ENCODE peak calls at places on chromosomes 7 and 10, in four cellular contexts. Q, L, V and S are unnamed samples.

GRCh38 chr7:149558149-149558861 is 60.7 kb upstream of the ZNF746 start:
- DNase-seq in Q (no peak), L (no peak), V (no peak), S (no peak)

GRCh38 chr10:38025283-38025682 is 14.8 kb downstream of the ZNF33A start:
- DNase-seq in Q (no peak), L (peak), V (no peak), S (no peak)

GRCh38 chr7:12584940-12585339 is 14.4 kb downstream of the SCIN start:
- DNase-seq in Q (no peak), L (no peak), V (peak), S (no peak)

GRCh38 chr7:149883452-149883861 is 9.7 kb downstream of the ATP6V0E2 start:
- DNase-seq in Q (peak), L (no peak), V (no peak), S (peak)

GRCh38 chr10:114525368-114525949 is 121.2 kb upstream of the AFAP1L2 start:
- DNase-seq in Q (no peak), L (no peak), V (no peak), S (no peak)

GRCh38 chr10:17819836-17820235 is 10.7 kb downstream of the MRC1 start:
- DNase-seq in Q (no peak), L (no peak), V (no peak), S (no peak)

GRCh38 chr10:30742471-30742870 is 112.9 kb upstream of the LYZL2 start:
- DNase-seq in Q (no peak), L (no peak), V (peak), S (no peak)

GRCh38 chr7:135670179-135670578 is 7.9 kb downstream of the STMP1 start:
- DNase-seq in Q (no peak), L (no peak), V (no peak), S (no peak)

GRCh38 chr7:116582806-116583444 is 58.1 kb downstream of the CAV1 start:
- DNase-seq in Q (no peak), L (no peak), V (no peak), S (no peak)

GRCh38 chr7:88219781-88220747 is at the start of gene SRI:
- DNase-seq in Q (peak), L (peak), V (peak), S (peak)

GRCh38 chr7:138891446-138891810 is 89.8 kb downstream of the KIAA1549 start:
- DNase-seq in Q (no peak), L (no peak), V (no peak), S (no peak)

GRCh38 chr7:123741940-123742339 is 6.9 kb downstream of the WASL start:
- DNase-seq in Q (no peak), L (no peak), V (no peak), S (no peak)

GRCh38 chr7:66380285-66380888 is 175.3 kb downstream of the TPST1 start:
- DNase-seq in Q (no peak), L (no peak), V (no peak), S (no peak)

GRCh38 chr10:6757119-6757518 is 177.0 kb upstream of the PRKCQ start:
- DNase-seq in Q (no peak), L (no peak), V (no peak), S (no peak)

GRCh38 chr10:125152646-125153368 is 7.6 kb downstream of the CTBP2 start:
- DNase-seq in Q (no peak), L (no peak), V (no peak), S (no peak)

GRCh38 chr10:116247701-116248100 is 25.3 kb downstream of the GFRA1 start:
- DNase-seq in Q (no peak), L (no peak), V (no peak), S (no peak)

GRCh38 chr10:123017421-123018165 is 8.8 kb downstream of the ACADSB start:
- DNase-seq in Q (no peak), L (no peak), V (no peak), S (no peak)

GRCh38 chr10:86368987-86369386 is 2.4 kb upstream of the GRID1 start:
- DNase-seq in Q (no peak), L (no peak), V (no peak), S (no peak)

GRCh38 chr10:52785418-52785817 is 12.8 kb upstream of the MBL2 start:
- DNase-seq in Q (no peak), L (no peak), V (no peak), S (no peak)

GRCh38 chr10:10849306-10849705 is 168.4 kb upstream of the CELF2 start:
- DNase-seq in Q (no peak), L (no peak), V (no peak), S (no peak)

GRCh38 chr7:25389489-25390106 is 161.3 kb upstream of the NPVF start:
- DNase-seq in Q (peak), L (no peak), V (peak), S (no peak)

GRCh38 chr10:130425881-130426435 is 289.8 kb downstream of the GLRX3 start:
- DNase-seq in Q (no peak), L (no peak), V (no peak), S (no peak)

GRCh38 chr10:63145782-63146181 is 12.7 kb downstream of the NRBF2 start:
- DNase-seq in Q (no peak), L (no peak), V (no peak), S (no peak)

GRCh38 chr7:55425141-55425752 is 60.1 kb downstream of the LANCL2 start:
- DNase-seq in Q (no peak), L (no peak), V (no peak), S (no peak)

DNA sequence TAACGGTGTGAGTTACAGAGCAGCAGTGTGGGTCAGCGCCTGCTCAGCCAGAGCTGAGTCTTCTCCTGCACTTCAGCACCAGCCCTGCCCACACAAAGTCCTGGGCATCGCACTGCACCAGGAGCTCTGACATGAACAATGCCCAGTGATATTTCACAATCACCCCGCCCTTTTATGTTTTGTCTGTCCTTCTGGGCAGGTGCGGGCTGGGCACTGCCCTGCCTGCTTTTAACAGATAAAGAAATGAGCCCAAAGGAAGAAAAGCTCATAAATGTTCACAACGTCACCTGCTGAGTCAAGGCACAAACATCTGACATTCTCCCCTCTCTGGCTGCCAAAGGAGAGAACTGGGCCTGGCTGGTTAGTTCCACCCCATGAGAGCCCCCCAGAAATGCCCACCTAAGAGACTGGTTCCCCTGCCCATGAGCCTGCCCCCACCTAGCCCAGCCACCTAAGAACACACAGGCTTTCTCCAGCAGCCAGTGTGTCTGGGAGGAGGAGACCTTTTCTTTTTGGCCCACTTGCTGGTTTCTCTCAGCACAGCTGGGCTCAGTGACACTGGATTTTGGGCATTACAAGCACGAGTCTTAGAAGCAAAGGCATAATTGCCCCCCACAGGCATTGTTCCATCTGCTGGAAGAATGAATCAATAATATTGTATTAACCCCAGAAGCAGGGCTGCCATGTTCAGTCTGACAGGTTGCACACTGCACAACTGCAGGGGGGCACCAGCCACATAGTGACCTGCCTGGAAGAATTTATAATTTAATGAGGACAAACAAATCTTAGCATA is 22.3 kb downstream of the CALML3 start:
- DNase-seq in Q (no peak), L (no peak), V (no peak), S (no peak)
- TF ChIP-seq SPI1 in Q (no peak), L (no peak), V (no peak), S (no peak)

GRCh38 chr7:156156734-156157408 is 344.6 kb upstream of the SHH start:
- DNase-seq in Q (peak), L (no peak), V (no peak), S (no peak)
- TF ChIP-seq SPI1 in Q (no peak), L (no peak), V (no peak), S (no peak)

GRCh38 chr10:4343798-4344370 is 482.1 kb upstream of the AKR1E2 start:
- DNase-seq in Q (no peak), L (no peak), V (no peak), S (no peak)
- TF ChIP-seq SPI1 in Q (no peak), L (no peak), V (no peak), S (no peak)

GRCh38 chr7:155343661-155344121 is 46.0 kb downstream of the INSIG1 start:
- DNase-seq in Q (no peak), L (no peak), V (no peak), S (no peak)

GRCh38 chr7:155343150-155343549 is 45.5 kb downstream of the INSIG1 start:
- DNase-seq in Q (no peak), L (no peak), V (no peak), S (no peak)

GRCh38 chr7:155344618-155345433 is 47.1 kb downstream of the INSIG1 start:
- DNase-seq in Q (peak), L (peak), V (no peak), S (peak)

GRCh38 chr7:155345490-155345889 is 47.8 kb downstream of the INSIG1 start:
- DNase-seq in Q (no peak), L (no peak), V (no peak), S (no peak)

DNA sequence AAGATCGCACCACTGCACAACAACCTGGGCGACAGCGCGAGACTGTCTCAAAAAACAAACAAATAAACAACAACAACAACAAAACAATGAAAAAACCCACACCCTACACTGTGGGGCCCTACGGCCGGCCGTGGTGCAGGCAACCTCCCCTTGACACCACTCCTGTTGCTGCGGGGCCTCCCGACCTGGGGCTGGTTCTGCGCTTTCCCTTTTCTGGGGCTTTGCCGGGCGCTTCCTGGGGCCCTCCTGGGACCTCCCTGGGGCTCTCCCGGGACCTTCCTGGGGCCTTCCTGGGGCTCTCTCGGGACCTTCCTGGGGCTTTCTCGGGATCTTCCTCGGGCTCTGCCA is 46.6 kb downstream of the INSIG1 start:
- DNase-seq in Q (no peak), L (no peak), V (no peak), S (no peak)
- TF ChIP-seq SPI1 in Q (no peak), L (no peak), V (no peak), S (no peak)

DNA sequence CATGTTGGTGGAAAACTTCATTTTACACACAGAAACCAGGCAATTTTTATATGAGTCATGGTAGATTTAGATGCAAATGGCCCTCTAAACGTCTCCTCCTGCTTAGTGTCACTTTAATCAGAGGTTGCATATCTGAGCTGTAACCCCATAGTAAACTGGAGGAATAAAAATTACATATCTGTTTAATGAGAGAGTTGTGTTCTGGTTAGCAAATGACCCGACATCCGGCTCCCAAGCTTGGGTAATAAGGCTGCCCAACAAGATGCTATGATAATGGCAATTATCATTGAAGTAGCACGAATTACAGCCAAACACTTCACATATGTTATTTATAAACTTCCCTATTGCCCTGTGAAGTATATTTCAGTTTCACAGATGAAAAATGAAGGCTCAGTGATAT is 10.6 kb upstream of the ADAM12 start:
- DNase-seq in Q (no peak), L (no peak), V (no peak), S (no peak)
- TF ChIP-seq SPI1 in Q (no peak), L (no peak), V (no peak), S (no peak)

GRCh38 chr10:87816163-87816841 is 1.7 kb downstream of the ATAD1 start:
- DNase-seq in Q (no peak), L (no peak), V (no peak), S (no peak)
- TF ChIP-seq SPI1 in Q (no peak), L (no peak), V (no peak), S (no peak)

GRCh38 chr10:69051303-69051702 is 36.6 kb upstream of the SRGN start:
- DNase-seq in Q (no peak), L (peak), V (no peak), S (no peak)

GRCh38 chr10:69047111-69047837 is 40.6 kb upstream of the SRGN start:
- DNase-seq in Q (no peak), L (no peak), V (no peak), S (no peak)

GRCh38 chr10:69045441-69046300 is 42.2 kb upstream of the SRGN start:
- DNase-seq in Q (no peak), L (peak), V (peak), S (no peak)

GRCh38 chr10:69049564-69049955 is 38.3 kb upstream of the SRGN start:
- DNase-seq in Q (no peak), L (no peak), V (no peak), S (no peak)

GRCh38 chr10:69048103-69048502 is 39.8 kb upstream of the SRGN start:
- DNase-seq in Q (no peak), L (peak), V (no peak), S (no peak)
- TF ChIP-seq SPI1 in Q (no peak), L (peak), V (no peak), S (peak)